ENCODE peak calls at places on chromosome 18, in five cellular contexts. One of them, this sample, is unnamed.

GRCh38 chr18:13136056-13136688 is 82.4 kb upstream of the LDLRAD4 start:
- DNase-seq in WERI-Rb-1: no peak
- DNase-seq in brain microvascular endothelial cell: no peak
- DNase-seq in CD14-positive monocyte: no peak
- DNase-seq in GM23338: no peak
- DNase-seq in this sample: peak; percentile 56

GRCh38 chr18:75252136-75252535 is 41.5 kb downstream of the TSHZ1 start:
- DNase-seq in WERI-Rb-1: no peak
- DNase-seq in GM23338: no peak
- DNase-seq in CD14-positive monocyte: no peak
- DNase-seq in brain microvascular endothelial cell: no peak
- DNase-seq in this sample: no peak

GRCh38 chr18:49368876-49369440 is 91.5 kb downstream of the DYM start:
- DNase-seq in CD14-positive monocyte: no peak
- DNase-seq in brain microvascular endothelial cell: no peak
- DNase-seq in WERI-Rb-1: no peak
- DNase-seq in GM23338: peak; percentile 30
- DNase-seq in this sample: no peak

GRCh38 chr18:34710430-34711386 is 610 bp downstream of the DTNA start:
- DNase-seq in CD14-positive monocyte: no peak
- DNase-seq in WERI-Rb-1: no peak
- DNase-seq in GM23338: no peak
- DNase-seq in brain microvascular endothelial cell: peak; percentile 67
- DNase-seq in this sample: no peak

GRCh38 chr18:63322908-63323634 is 3.5 kb upstream of the BCL2 start:
- DNase-seq in brain microvascular endothelial cell: peak; percentile 51
- DNase-seq in GM23338: peak; percentile 86
- DNase-seq in WERI-Rb-1: peak; percentile 61
- DNase-seq in CD14-positive monocyte: peak; percentile 52
- DNase-seq in this sample: peak; percentile 60

GRCh38 chr18:32442575-32442974 is 28.1 kb downstream of the GAREM1 start:
- DNase-seq in brain microvascular endothelial cell: no peak
- DNase-seq in WERI-Rb-1: no peak
- DNase-seq in GM23338: no peak
- DNase-seq in CD14-positive monocyte: no peak
- DNase-seq in this sample: no peak

GRCh38 chr18:74114206-74114605 is 33.4 kb downstream of the FBXO15 start:
- DNase-seq in CD14-positive monocyte: no peak
- DNase-seq in WERI-Rb-1: no peak
- DNase-seq in GM23338: no peak
- DNase-seq in brain microvascular endothelial cell: no peak
- DNase-seq in this sample: no peak

GRCh38 chr18:59957957-59958356 is 58.2 kb downstream of the PMAIP1 start:
- DNase-seq in brain microvascular endothelial cell: peak; percentile 77
- DNase-seq in GM23338: no peak
- DNase-seq in WERI-Rb-1: peak; percentile 88
- DNase-seq in CD14-positive monocyte: no peak
- DNase-seq in this sample: no peak

GRCh38 chr18:6624729-6625308 is 104.7 kb upstream of the ARHGAP28 start:
- DNase-seq in brain microvascular endothelial cell: peak; percentile 66
- DNase-seq in GM23338: no peak
- DNase-seq in CD14-positive monocyte: no peak
- DNase-seq in WERI-Rb-1: no peak
- DNase-seq in this sample: no peak

GRCh38 chr18:23998811-23999210 is 15.7 kb upstream of the TTC39C start:
- DNase-seq in CD14-positive monocyte: no peak
- DNase-seq in brain microvascular endothelial cell: no peak
- DNase-seq in WERI-Rb-1: no peak
- DNase-seq in GM23338: no peak
- DNase-seq in this sample: no peak

GRCh38 chr18:28045880-28046279 is 131.1 kb downstream of the CDH2 start:
- DNase-seq in WERI-Rb-1: no peak
- DNase-seq in GM23338: peak; percentile 47
- DNase-seq in brain microvascular endothelial cell: no peak
- DNase-seq in CD14-positive monocyte: no peak
- DNase-seq in this sample: no peak

GRCh38 chr18:25351773-25352628 is at the start of gene ZNF521:
- DNase-seq in WERI-Rb-1: peak; percentile 77
- DNase-seq in GM23338: peak; percentile 88
- DNase-seq in CD14-positive monocyte: peak; percentile 69
- DNase-seq in brain microvascular endothelial cell: peak; percentile 77
- DNase-seq in this sample: peak; percentile 76

GRCh38 chr18:56068701-56069100 is 480.7 kb upstream of the TCF4 start:
- DNase-seq in CD14-positive monocyte: no peak
- DNase-seq in WERI-Rb-1: no peak
- DNase-seq in brain microvascular endothelial cell: no peak
- DNase-seq in GM23338: no peak
- DNase-seq in this sample: no peak

GRCh38 chr18:10295751-10296150 is 158.7 kb upstream of the APCDD1 start:
- DNase-seq in CD14-positive monocyte: no peak
- DNase-seq in GM23338: no peak
- DNase-seq in WERI-Rb-1: no peak
- DNase-seq in brain microvascular endothelial cell: no peak
- DNase-seq in this sample: no peak

GRCh38 chr18:31399336-31400032 is 22.9 kb downstream of the DSG4 start:
- DNase-seq in brain microvascular endothelial cell: peak; percentile 7
- DNase-seq in WERI-Rb-1: no peak
- DNase-seq in GM23338: no peak
- DNase-seq in CD14-positive monocyte: no peak
- DNase-seq in this sample: no peak

GRCh38 chr18:57930476-57930875 is 113.5 kb upstream of the NEDD4L start:
- DNase-seq in brain microvascular endothelial cell: no peak
- DNase-seq in CD14-positive monocyte: no peak
- DNase-seq in WERI-Rb-1: no peak
- DNase-seq in GM23338: no peak
- DNase-seq in this sample: no peak

GRCh38 chr18:62523255-62523588 is 397 bp downstream of the ZCCHC2 start:
- DNase-seq in brain microvascular endothelial cell: no peak
- DNase-seq in WERI-Rb-1: no peak
- DNase-seq in CD14-positive monocyte: no peak
- DNase-seq in GM23338: peak; percentile 75
- DNase-seq in this sample: peak; percentile 89

GRCh38 chr18:53819671-53820070 is 404.8 kb downstream of the MBD2 start:
- DNase-seq in CD14-positive monocyte: no peak
- DNase-seq in brain microvascular endothelial cell: no peak
- DNase-seq in GM23338: no peak
- DNase-seq in WERI-Rb-1: no peak
- DNase-seq in this sample: no peak

GRCh38 chr18:37721544-37722302 is 156.1 kb upstream of the CELF4 start:
- DNase-seq in GM23338: no peak
- DNase-seq in WERI-Rb-1: no peak
- DNase-seq in CD14-positive monocyte: no peak
- DNase-seq in brain microvascular endothelial cell: no peak
- DNase-seq in this sample: no peak

GRCh38 chr18:71799016-71799673 is 745.0 kb downstream of the CBLN2 start:
- DNase-seq in CD14-positive monocyte: no peak
- DNase-seq in WERI-Rb-1: no peak
- DNase-seq in GM23338: no peak
- DNase-seq in brain microvascular endothelial cell: no peak
- DNase-seq in this sample: no peak

GRCh38 chr18:22630980-22631379 is 213.3 kb upstream of the CTAGE1 start:
- DNase-seq in WERI-Rb-1: no peak
- DNase-seq in CD14-positive monocyte: no peak
- DNase-seq in brain microvascular endothelial cell: no peak
- DNase-seq in GM23338: no peak
- DNase-seq in this sample: no peak

GRCh38 chr18:22626771-22627170 is 209.1 kb upstream of the CTAGE1 start:
- DNase-seq in GM23338: no peak
- DNase-seq in WERI-Rb-1: no peak
- DNase-seq in CD14-positive monocyte: no peak
- DNase-seq in brain microvascular endothelial cell: no peak
- DNase-seq in this sample: no peak

GRCh38 chr18:22627506-22627905 is 209.8 kb upstream of the CTAGE1 start:
- DNase-seq in brain microvascular endothelial cell: no peak
- DNase-seq in GM23338: no peak
- DNase-seq in CD14-positive monocyte: no peak
- DNase-seq in WERI-Rb-1: no peak
- DNase-seq in this sample: no peak

GRCh38 chr18:22625406-22625805 is 207.7 kb upstream of the CTAGE1 start:
- DNase-seq in WERI-Rb-1: no peak
- DNase-seq in GM23338: no peak
- DNase-seq in brain microvascular endothelial cell: no peak
- DNase-seq in CD14-positive monocyte: no peak
- DNase-seq in this sample: no peak

DNA sequence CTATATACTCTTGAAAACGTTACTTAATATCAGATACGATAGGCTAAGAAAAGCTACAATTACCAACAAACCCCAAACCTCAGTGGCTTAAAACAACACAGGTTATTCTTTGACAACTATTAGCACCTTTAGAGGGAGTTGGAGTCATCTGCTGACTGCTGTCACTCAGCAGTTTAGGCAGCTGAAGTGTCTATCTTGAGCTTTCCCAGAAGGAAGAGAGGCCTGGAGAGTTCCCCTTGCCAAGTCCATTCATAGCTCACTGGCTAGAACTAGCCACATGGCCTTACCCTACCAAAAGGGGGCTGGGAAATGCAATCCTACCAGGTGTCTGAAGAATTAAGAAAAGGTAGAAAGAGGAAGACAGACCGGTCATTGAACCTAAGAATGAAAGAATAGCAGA is 211.1 kb upstream of the CTAGE1 start:
- DNase-seq in WERI-Rb-1: no peak
- DNase-seq in GM23338: no peak
- DNase-seq in CD14-positive monocyte: no peak
- DNase-seq in brain microvascular endothelial cell: no peak
- DNase-seq in this sample: no peak
- TF ChIP-seq CTCF in WERI-Rb-1: no peak
- TF ChIP-seq CTCF in GM23338: no peak
- TF ChIP-seq CTCF in CD14-positive monocyte: no peak
- TF ChIP-seq CTCF in brain microvascular endothelial cell: no peak
- TF ChIP-seq CTCF in this sample: no peak

GRCh38 chr18:3692113-3692621 is 242.2 kb downstream of the TGIF1 start:
- DNase-seq in CD14-positive monocyte: no peak
- DNase-seq in WERI-Rb-1: no peak
- DNase-seq in brain microvascular endothelial cell: no peak
- DNase-seq in GM23338: no peak
- DNase-seq in this sample: no peak

GRCh38 chr18:3688682-3689081 is 238.7 kb downstream of the TGIF1 start:
- DNase-seq in CD14-positive monocyte: no peak
- DNase-seq in GM23338: peak; percentile 69
- DNase-seq in brain microvascular endothelial cell: peak; percentile 93
- DNase-seq in WERI-Rb-1: no peak
- DNase-seq in this sample: no peak

GRCh38 chr18:3690682-3691066 is 240.7 kb downstream of the TGIF1 start:
- DNase-seq in WERI-Rb-1: no peak
- DNase-seq in CD14-positive monocyte: no peak
- DNase-seq in brain microvascular endothelial cell: no peak
- DNase-seq in GM23338: no peak
- DNase-seq in this sample: no peak

GRCh38 chr18:3689091-3689490 is 239.1 kb downstream of the TGIF1 start:
- DNase-seq in brain microvascular endothelial cell: no peak
- DNase-seq in WERI-Rb-1: no peak
- DNase-seq in GM23338: no peak
- DNase-seq in CD14-positive monocyte: no peak
- DNase-seq in this sample: no peak

GRCh38 chr18:3689986-3690681 is 240.2 kb downstream of the TGIF1 start:
- DNase-seq in WERI-Rb-1: no peak
- DNase-seq in brain microvascular endothelial cell: no peak
- DNase-seq in GM23338: peak; percentile 52
- DNase-seq in CD14-positive monocyte: no peak
- DNase-seq in this sample: no peak
- TF ChIP-seq CTCF in WERI-Rb-1: no peak
- TF ChIP-seq CTCF in brain microvascular endothelial cell: no peak
- TF ChIP-seq CTCF in GM23338: peak; percentile 9
- TF ChIP-seq CTCF in CD14-positive monocyte: no peak
- TF ChIP-seq CTCF in this sample: no peak

DNA sequence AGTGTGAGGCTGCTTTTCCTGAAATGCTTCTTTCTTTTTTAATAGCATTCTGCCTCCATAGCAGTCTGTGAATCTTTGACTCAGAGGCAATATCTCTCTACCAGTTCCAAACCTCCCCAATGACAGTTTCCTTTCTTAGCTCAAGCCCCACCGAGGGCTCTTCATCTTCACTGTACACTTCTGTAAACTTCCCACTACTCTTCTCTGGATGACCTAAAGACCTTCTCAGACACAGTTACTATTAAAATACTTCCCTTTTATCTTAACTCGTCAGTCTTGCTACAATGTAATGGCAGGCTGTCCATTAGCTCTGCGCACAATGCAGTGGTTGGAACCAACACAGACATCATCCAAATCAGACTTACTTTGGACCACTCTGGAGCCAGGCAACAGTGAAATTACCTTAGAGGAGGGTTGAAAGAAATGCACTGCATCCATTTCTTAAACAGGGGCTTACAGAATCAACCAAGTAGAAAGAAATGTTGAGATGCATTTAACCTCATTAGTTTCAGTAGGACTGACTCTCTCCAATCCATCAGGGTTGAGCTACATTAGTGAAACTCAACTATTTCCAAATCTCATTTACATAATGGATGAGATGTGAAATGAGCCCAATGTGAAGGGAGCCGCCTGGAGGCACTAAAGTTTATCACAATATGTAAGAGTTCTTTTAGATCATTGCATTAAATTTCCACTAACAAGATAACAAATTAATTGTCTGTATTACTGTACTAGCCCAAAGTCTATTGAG is 343.8 kb downstream of the SETBP1 start:
- DNase-seq in CD14-positive monocyte: no peak
- DNase-seq in brain microvascular endothelial cell: no peak
- DNase-seq in GM23338: no peak
- DNase-seq in WERI-Rb-1: no peak
- DNase-seq in this sample: no peak
- TF ChIP-seq CTCF in CD14-positive monocyte: no peak
- TF ChIP-seq CTCF in brain microvascular endothelial cell: no peak
- TF ChIP-seq CTCF in GM23338: no peak
- TF ChIP-seq CTCF in WERI-Rb-1: no peak
- TF ChIP-seq CTCF in this sample: no peak

GRCh38 chr18:11310476-11311086 is 161.2 kb upstream of the PIEZO2 start:
- DNase-seq in GM23338: peak; percentile 76
- DNase-seq in WERI-Rb-1: peak; percentile 58
- DNase-seq in CD14-positive monocyte: no peak
- DNase-seq in brain microvascular endothelial cell: no peak
- DNase-seq in this sample: peak; percentile 46

GRCh38 chr18:11305507-11305906 is 156.1 kb upstream of the PIEZO2 start:
- DNase-seq in GM23338: peak; percentile 33
- DNase-seq in CD14-positive monocyte: no peak
- DNase-seq in brain microvascular endothelial cell: no peak
- DNase-seq in WERI-Rb-1: no peak
- DNase-seq in this sample: no peak

GRCh38 chr18:11307716-11308115 is 158.3 kb upstream of the PIEZO2 start:
- DNase-seq in WERI-Rb-1: no peak
- DNase-seq in GM23338: no peak
- DNase-seq in CD14-positive monocyte: no peak
- DNase-seq in brain microvascular endothelial cell: no peak
- DNase-seq in this sample: no peak

GRCh38 chr18:11308499-11308898 is 159.1 kb upstream of the PIEZO2 start:
- DNase-seq in WERI-Rb-1: no peak
- DNase-seq in CD14-positive monocyte: no peak
- DNase-seq in GM23338: no peak
- DNase-seq in brain microvascular endothelial cell: no peak
- DNase-seq in this sample: no peak

DNA sequence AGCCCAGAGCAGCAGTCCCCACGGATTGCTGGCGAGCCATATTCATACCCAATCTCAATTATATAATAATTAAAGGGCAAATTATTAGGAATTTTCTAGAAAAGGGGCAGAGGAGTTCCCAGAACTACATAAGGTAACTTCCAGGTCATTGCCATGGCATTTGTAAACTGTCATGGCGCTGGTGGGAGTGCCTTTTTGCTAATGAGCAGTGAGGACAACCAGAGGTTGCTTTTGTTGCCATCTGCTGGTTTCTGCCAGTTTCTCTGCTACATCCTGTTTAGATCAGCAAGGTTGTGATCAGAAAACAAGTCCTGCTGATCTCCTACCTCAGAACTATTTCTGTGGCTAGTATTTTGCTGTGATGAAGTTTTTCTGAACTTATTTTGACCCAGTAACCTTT is 159.8 kb upstream of the PIEZO2 start:
- DNase-seq in brain microvascular endothelial cell: no peak
- DNase-seq in GM23338: peak; percentile 32
- DNase-seq in CD14-positive monocyte: no peak
- DNase-seq in WERI-Rb-1: peak; percentile 23
- DNase-seq in this sample: no peak
- TF ChIP-seq CTCF in brain microvascular endothelial cell: peak; percentile 60
- TF ChIP-seq CTCF in GM23338: no peak
- TF ChIP-seq CTCF in CD14-positive monocyte: no peak
- TF ChIP-seq CTCF in WERI-Rb-1: no peak
- TF ChIP-seq CTCF in this sample: peak; percentile 28

This sample was measured in GM10248.